ENCODE peak calls at places on chromosomes 4 and X, in seven cellular contexts. K, L, D, P, I, Y and R are unnamed samples.

GRCh38 chrX:20442597-20442996 is 175.9 kb upstream of the RPS6KA3 start:
- DNase-seq in K (peak; percentile 76), L (peak; percentile 85), D (peak; percentile 74), P (peak; percentile 76), I (peak; percentile 67), Y (peak; percentile 61), R (peak; percentile 72)

GRCh38 chr4:81215219-81215892 is at the start of gene PRKG2:
- DNase-seq in K (peak; percentile 65), L (peak; percentile 42), D (peak; percentile 61), P (no peak), I (peak; percentile 15), Y (no peak), R (no peak)

GRCh38 chr4:154049457-154050181 is 260.7 kb upstream of the SFRP2 start:
- DNase-seq in K (peak; percentile 65), L (peak; percentile 79), D (peak; percentile 77), P (no peak), I (no peak), Y (peak; percentile 48), R (peak; percentile 56)

GRCh38 chrX:41100819-41101218 is 15.6 kb downstream of the USP9X start:
- DNase-seq in K (no peak), L (no peak), D (no peak), P (no peak), I (no peak), Y (no peak), R (no peak)

GRCh38 chr4:117549624-117550023 is 464.2 kb upstream of the TRAM1L1 start:
- DNase-seq in K (no peak), L (no peak), D (no peak), P (no peak), I (no peak), Y (no peak), R (peak; percentile 33)

GRCh38 chr4:84673475-84674230 is 90.7 kb downstream of the CDS1 start:
- DNase-seq in K (no peak), L (no peak), D (no peak), P (peak; percentile 92), I (no peak), Y (no peak), R (peak; percentile 79)

GRCh38 chr4:47642985-47643745 is 158.1 kb downstream of the ATP10D start:
- DNase-seq in K (no peak), L (no peak), D (no peak), P (peak; percentile 55), I (no peak), Y (no peak), R (peak; percentile 23)

GRCh38 chr4:150123982-150124670 is 45.9 kb downstream of the DCLK2 start:
- DNase-seq in K (no peak), L (no peak), D (no peak), P (no peak), I (no peak), Y (no peak), R (no peak)

GRCh38 chrX:132068405-132068804 is 45.3 kb downstream of the STK26 start:
- DNase-seq in K (no peak), L (no peak), D (no peak), P (no peak), I (no peak), Y (no peak), R (no peak)

GRCh38 chr4:82293304-82293703 is 80.5 kb downstream of the HNRNPD start:
- DNase-seq in K (no peak), L (no peak), D (no peak), P (no peak), I (no peak), Y (no peak), R (no peak)

GRCh38 chr4:151418385-151418784 is 9.4 kb downstream of the FHIP1A start:
- DNase-seq in K (no peak), L (peak; percentile 57), D (no peak), P (peak; percentile 84), I (no peak), Y (no peak), R (peak; percentile 81)

GRCh38 chr4:86919824-86920223 is 15.0 kb upstream of the AFF1 start:
- DNase-seq in K (no peak), L (no peak), D (no peak), P (peak; percentile 24), I (no peak), Y (peak; percentile 57), R (no peak)

GRCh38 chr4:110621839-110622751 is 782 bp downstream of the PITX2 start:
- DNase-seq in K (peak; percentile 78), L (peak; percentile 89), D (peak; percentile 67), P (no peak), I (peak; percentile 35), Y (peak; percentile 5), R (peak; percentile 68)

GRCh38 chr4:148182230-148182928 is 259.8 kb downstream of the NR3C2 start:
- DNase-seq in K (no peak), L (no peak), D (no peak), P (no peak), I (no peak), Y (no peak), R (no peak)

GRCh38 chr4:100936676-100937390 is 410.5 kb downstream of the PPP3CA start:
- DNase-seq in K (no peak), L (no peak), D (no peak), P (no peak), I (no peak), Y (no peak), R (no peak)

GRCh38 chrX:128754130-128754529 is 701.9 kb upstream of the ACTRT1 start:
- DNase-seq in K (no peak), L (peak; percentile 75), D (no peak), P (no peak), I (no peak), Y (no peak), R (no peak)

GRCh38 chr4:23903859-23904438 is 14.1 kb upstream of the PPARGC1A start:
- DNase-seq in K (no peak), L (no peak), D (no peak), P (no peak), I (no peak), Y (no peak), R (no peak)

GRCh38 chrX:53287493-53288138 is 6.2 kb upstream of the IQSEC2 start:
- DNase-seq in K (no peak), L (no peak), D (no peak), P (peak; percentile 66), I (no peak), Y (no peak), R (peak; percentile 71)

GRCh38 chr4:124530464-124531077 is 182.0 kb downstream of the ANKRD50 start:
- DNase-seq in K (no peak), L (no peak), D (no peak), P (peak; percentile 55), I (no peak), Y (no peak), R (peak; percentile 94)

DNA sequence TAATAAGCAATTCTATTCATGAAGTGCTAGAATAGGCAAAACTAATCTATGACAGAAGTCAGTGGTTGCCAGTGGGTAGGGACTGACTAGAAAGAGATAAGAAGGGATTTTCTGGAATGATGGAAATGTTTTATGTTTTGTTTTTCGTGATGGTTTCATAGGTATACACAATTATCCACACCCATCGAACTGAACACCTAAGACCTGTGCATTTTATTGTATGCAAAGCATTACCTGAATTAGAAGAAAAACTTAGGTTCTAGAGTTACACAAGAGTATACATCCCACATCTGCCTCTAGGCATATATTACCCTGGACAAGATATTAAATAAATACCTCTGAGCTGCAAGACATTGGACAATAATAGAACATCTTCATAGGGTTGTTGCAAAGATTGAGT is 205.2 kb downstream of the SOWAHB start:
- DNase-seq in K (no peak), L (no peak), D (no peak), P (no peak), I (no peak), Y (peak; percentile 38), R (no peak)
- H2AK5ac ChIP-seq in K (no peak overlapping the region), L (no peak overlapping the region), D (no peak overlapping the region), P (no peak overlapping the region), I (no peak overlapping the region), Y (no peak overlapping the region), R (no peak overlapping the region)

GRCh38 chr4:184347251-184348239 is 126.8 kb downstream of the IRF2 start:
- DNase-seq in K (peak; percentile 57), L (peak; percentile 93), D (peak; percentile 89), P (peak; percentile 68), I (peak; percentile 62), Y (peak; percentile 37), R (peak; percentile 70)

GRCh38 chr4:184350213-184350817 is 124.0 kb downstream of the IRF2 start:
- DNase-seq in K (no peak), L (no peak), D (no peak), P (no peak), I (no peak), Y (no peak), R (no peak)

GRCh38 chr4:184350964-184351363 is 123.4 kb downstream of the IRF2 start:
- DNase-seq in K (no peak), L (no peak), D (no peak), P (no peak), I (no peak), Y (no peak), R (no peak)

GRCh38 chr4:184348311-184349233 is 125.8 kb downstream of the IRF2 start:
- DNase-seq in K (no peak), L (peak; percentile 20), D (no peak), P (peak; percentile 90), I (no peak), Y (no peak), R (peak; percentile 82)

DNA sequence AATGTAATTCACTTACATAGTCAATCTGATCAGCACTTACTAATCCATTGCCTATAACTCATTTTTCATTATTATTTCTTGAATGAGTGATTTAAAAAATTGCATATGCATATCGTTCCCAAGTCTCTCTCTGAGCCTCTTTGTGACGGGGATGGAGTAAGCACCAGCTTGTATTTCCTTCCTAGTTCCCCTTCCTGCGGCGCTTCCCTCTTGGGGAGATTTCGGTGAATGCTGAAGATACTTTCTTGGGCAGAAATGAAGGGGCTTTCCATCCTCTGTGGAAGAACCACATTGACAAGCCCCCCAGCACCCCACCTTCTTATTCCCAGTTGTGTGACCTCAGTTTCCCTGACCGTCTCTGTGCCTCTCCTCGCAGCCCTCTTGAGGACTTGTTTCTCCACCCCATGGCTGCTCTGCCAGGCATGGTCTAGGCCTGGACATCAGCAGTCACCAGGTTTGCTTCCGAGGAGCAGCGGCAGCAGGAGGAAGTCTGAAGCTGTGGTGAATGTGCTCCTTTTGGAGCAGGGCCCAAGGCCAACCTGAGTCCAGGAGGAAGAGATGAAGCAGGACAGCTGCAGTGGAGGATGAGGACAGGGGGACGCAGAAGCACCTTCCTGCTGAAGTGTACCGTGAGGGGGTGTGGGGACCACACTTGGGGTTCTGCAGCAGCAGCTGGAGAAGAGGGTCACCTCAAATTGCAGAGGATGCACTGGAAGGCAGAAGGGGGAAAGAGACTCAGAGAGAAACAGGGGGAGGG is 124.9 kb downstream of the IRF2 start:
- DNase-seq in K (no peak), L (no peak), D (no peak), P (no peak), I (no peak), Y (no peak), R (no peak)
- H2AK5ac ChIP-seq in K (peak overlapping the region; percentile 17), L (no peak overlapping the region), D (no peak overlapping the region), P (peak overlapping the region; percentile 65), I (peak overlapping the region; percentile 67), Y (no peak overlapping the region), R (no peak overlapping the region)

GRCh38 chr4:185920171-185920570 is 108.2 kb upstream of the SORBS2 start:
- DNase-seq in K (no peak), L (no peak), D (no peak), P (no peak), I (no peak), Y (no peak), R (no peak)
- H2AK5ac ChIP-seq in K (no peak overlapping the region), L (no peak overlapping the region), D (no peak overlapping the region), P (no peak overlapping the region), I (no peak overlapping the region), Y (no peak overlapping the region), R (no peak overlapping the region)

DNA sequence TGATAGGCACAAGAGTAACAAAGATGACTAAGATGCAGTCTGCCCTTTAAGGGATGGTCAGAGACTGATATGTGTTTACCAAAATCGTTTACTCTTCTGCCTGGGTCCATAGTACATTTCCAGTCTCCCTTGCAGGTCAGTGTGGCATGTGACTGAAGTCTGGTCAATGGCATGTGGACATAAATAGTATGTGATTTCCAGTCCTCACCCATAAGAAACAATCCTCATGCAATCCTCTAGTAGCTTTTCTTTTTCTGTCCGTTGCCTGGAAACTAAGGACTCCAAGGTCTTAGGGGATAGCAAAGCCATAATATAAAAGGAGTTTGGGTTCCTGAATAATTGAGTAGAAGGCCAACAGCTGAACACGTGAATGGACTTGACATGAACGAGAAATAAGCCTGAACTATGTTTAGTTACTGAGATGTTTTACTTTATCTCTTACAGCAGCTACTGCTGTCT is 1.1 kb downstream of the SLC9B2 start:
- DNase-seq in K (no peak), L (no peak), D (no peak), P (peak; percentile 26), I (no peak), Y (no peak), R (peak; percentile 75)
- H2AK5ac ChIP-seq in K (no peak overlapping the region), L (no peak overlapping the region), D (no peak overlapping the region), P (peak overlapping the region; percentile 25), I (no peak overlapping the region), Y (no peak overlapping the region), R (no peak overlapping the region)